ENCODE peak calls at places on chromosomes 13 and 19, in five cellular contexts. B, U, M, S and T are unnamed samples.

GRCh38 chr19:5456130-5456835 is 1.1 kb downstream of the ZNRF4 start:
- DNase-seq in B (no peak), U (no peak), M (no peak), S (no peak), T (no peak)

GRCh38 chr13:30061217-30061616 is 210.8 kb upstream of the UBL3 start:
- DNase-seq in B (peak), U (no peak), M (no peak), S (peak), T (no peak)

GRCh38 chr19:30222428-30222873 is 149.7 kb upstream of the ZNF536 start:
- DNase-seq in B (no peak), U (no peak), M (no peak), S (no peak), T (peak)

GRCh38 chr19:13078897-13079541 is 23.6 kb downstream of the LYL1 start:
- DNase-seq in B (no peak), U (no peak), M (no peak), S (peak), T (no peak)

GRCh38 chr13:113366031-113366588 is 2.2 kb upstream of the GRTP1 start:
- DNase-seq in B (peak), U (no peak), M (no peak), S (peak), T (no peak)

GRCh38 chr19:17292301-17293074 is 10.7 kb downstream of the ABHD8 start:
- DNase-seq in B (peak), U (peak), M (peak), S (peak), T (peak)

GRCh38 chr13:44972956-44973581 is 16.2 kb downstream of the NUFIP1 start:
- DNase-seq in B (peak), U (no peak), M (no peak), S (no peak), T (no peak)

GRCh38 chr13:109494955-109495354 is 291.4 kb downstream of the IRS2 start:
- DNase-seq in B (no peak), U (no peak), M (no peak), S (no peak), T (no peak)

GRCh38 chr13:49833402-49833801 is 40.9 kb upstream of the KPNA3 start:
- DNase-seq in B (no peak), U (no peak), M (no peak), S (no peak), T (no peak)

GRCh38 chr13:86757236-86757978 is 913.8 kb upstream of the SLITRK5 start:
- DNase-seq in B (no peak), U (no peak), M (no peak), S (no peak), T (no peak)

GRCh38 chr13:33800646-33801186 is 17.2 kb upstream of the RFC3 start:
- DNase-seq in B (no peak), U (no peak), M (no peak), S (no peak), T (no peak)

GRCh38 chr13:33797622-33798021 is 20.3 kb upstream of the RFC3 start:
- DNase-seq in B (no peak), U (peak), M (no peak), S (no peak), T (no peak)

GRCh38 chr13:33796095-33796494 is 21.9 kb upstream of the RFC3 start:
- DNase-seq in B (no peak), U (no peak), M (no peak), S (no peak), T (no peak)

GRCh38 chr13:33798023-33798422 is 19.9 kb upstream of the RFC3 start:
- DNase-seq in B (no peak), U (no peak), M (no peak), S (no peak), T (no peak)

GRCh38 chr13:33799950-33800592 is 17.9 kb upstream of the RFC3 start:
- DNase-seq in B (peak), U (no peak), M (no peak), S (no peak), T (no peak)
- TF ChIP-seq CTCF in B (peak), U (peak), M (no peak), S (peak), T (no peak)

DNA sequence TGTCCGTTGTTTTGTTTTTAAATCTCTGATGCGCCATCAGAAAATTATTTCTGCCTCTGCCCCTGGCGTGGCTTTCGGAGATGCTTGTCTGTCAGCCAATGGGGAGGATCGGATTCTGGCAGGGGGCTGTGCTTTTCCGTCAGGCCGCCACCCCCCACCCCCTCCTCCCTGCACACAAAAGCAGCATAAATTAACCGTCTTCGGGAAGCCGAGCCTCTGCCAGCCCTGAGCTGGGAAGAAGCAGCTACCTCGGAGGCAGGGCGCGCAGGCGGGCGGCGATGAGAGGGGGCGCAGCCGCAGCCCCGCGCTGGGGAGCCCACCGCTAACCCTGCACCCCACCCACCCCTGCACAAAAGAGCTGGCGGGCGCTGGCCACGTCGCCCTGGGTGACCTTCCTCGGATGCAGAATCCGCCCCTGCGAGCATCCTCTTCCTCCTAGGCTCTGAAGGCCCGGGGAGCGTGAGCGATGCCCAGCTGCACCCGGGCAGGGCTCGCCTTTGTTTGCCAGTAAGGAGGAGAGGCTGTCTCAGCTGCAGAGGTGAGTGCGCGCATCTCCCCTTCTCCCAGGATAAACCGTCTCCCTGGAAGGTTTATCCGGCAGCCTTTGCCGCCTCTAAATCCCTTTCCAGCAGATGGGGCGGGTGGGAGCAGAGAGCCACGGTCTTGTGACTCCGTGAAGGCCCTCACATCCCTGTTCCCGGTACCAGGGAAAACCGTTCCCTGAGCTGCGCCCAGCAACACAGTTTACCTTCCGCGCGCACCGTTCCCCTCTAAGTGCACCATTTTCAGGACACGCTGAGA is at the start of gene ATCAY:
- DNase-seq in B (no peak), U (no peak), M (no peak), S (no peak), T (no peak)
- H3K4me3 ChIP-seq in B (no peak), U (no peak), M (no peak), S (no peak), T (no peak)

GRCh38 chr19:39422020-39422419 is 9.6 kb downstream of the PLEKHG2 start:
- DNase-seq in B (no peak), U (no peak), M (peak), S (no peak), T (no peak)
- TF ChIP-seq POLR2A in B (no peak), U (no peak), M (no peak), S (no peak), T (no peak)

GRCh38 chr19:55549500-55550320 is 4.4 kb upstream of the SBK3 start:
- DNase-seq in B (no peak), U (no peak), M (no peak), S (no peak), T (no peak)

GRCh38 chr19:55545443-55545842 is at the start of gene SBK3:
- DNase-seq in B (no peak), U (no peak), M (no peak), S (no peak), T (no peak)

GRCh38 chr19:55545913-55546495 is 661 bp upstream of the SBK3 start:
- DNase-seq in B (no peak), U (no peak), M (no peak), S (no peak), T (no peak)

GRCh38 chr19:55544776-55545439 is 435 bp downstream of the SBK3 start:
- DNase-seq in B (no peak), U (no peak), M (no peak), S (no peak), T (no peak)

DNA sequence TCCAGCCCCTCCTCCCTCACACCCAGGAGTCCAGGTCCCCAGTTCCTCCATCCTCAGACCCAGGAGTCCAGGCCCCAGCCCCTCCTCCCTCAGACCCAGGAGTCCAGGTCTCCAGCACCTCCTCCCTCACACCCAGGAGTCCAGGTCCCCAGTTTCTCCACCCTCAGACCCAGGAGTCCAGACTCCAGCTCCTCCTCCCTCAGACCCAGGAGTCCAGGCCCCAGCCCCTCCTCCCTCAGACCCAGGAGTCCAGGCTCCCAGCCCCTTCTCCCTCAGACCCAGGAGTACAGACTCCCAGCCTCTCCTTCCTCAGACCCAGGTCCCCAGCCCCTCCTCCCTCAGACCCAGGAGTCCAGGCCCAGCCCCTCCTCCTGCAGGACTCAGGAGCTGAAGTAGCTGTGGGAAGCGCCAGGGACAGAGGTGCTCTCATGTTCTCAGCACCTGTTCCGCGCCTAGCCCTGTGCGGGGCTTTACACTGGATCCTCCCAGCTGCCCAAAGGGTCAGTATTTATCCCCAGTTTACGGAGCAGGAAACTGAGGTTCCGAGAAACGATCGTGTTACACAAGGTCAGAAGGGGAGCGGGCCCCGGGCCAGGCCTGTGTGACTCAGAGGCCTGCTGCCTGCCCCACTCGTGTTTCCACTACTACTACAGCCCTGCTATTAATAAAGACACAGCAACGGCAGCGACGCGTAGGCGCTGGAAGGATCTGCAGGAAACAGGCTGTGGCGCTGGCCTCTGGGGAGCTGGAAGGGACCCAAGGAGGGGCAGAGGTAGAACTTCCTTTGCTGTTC is 1.7 kb upstream of the SBK3 start:
- DNase-seq in B (no peak), U (peak), M (no peak), S (peak), T (peak)
- TF ChIP-seq CTCF in B (no peak), U (no peak), M (no peak), S (no peak), T (no peak)

GRCh38 chr19:4173479-4174211 is 8.7 kb downstream of the SIRT6 start:
- DNase-seq in B (no peak), U (no peak), M (no peak), S (no peak), T (no peak)
- H3K4me3 ChIP-seq in B (no peak), U (no peak), M (no peak), S (no peak), T (no peak)

GRCh38 chr19:1407662-1408299 is 395 bp downstream of the DAZAP1 start:
- DNase-seq in B (peak), U (no peak), M (peak), S (no peak), T (no peak)

GRCh38 chr19:1408300-1409203 is 1.2 kb downstream of the DAZAP1 start:
- DNase-seq in B (peak), U (no peak), M (peak), S (no peak), T (no peak)

GRCh38 chr19:1410789-1411188 is 3.4 kb downstream of the DAZAP1 start:
- DNase-seq in B (no peak), U (no peak), M (no peak), S (no peak), T (no peak)

GRCh38 chr19:1410136-1410786 is 2.9 kb downstream of the DAZAP1 start:
- DNase-seq in B (no peak), U (no peak), M (no peak), S (no peak), T (no peak)

DNA sequence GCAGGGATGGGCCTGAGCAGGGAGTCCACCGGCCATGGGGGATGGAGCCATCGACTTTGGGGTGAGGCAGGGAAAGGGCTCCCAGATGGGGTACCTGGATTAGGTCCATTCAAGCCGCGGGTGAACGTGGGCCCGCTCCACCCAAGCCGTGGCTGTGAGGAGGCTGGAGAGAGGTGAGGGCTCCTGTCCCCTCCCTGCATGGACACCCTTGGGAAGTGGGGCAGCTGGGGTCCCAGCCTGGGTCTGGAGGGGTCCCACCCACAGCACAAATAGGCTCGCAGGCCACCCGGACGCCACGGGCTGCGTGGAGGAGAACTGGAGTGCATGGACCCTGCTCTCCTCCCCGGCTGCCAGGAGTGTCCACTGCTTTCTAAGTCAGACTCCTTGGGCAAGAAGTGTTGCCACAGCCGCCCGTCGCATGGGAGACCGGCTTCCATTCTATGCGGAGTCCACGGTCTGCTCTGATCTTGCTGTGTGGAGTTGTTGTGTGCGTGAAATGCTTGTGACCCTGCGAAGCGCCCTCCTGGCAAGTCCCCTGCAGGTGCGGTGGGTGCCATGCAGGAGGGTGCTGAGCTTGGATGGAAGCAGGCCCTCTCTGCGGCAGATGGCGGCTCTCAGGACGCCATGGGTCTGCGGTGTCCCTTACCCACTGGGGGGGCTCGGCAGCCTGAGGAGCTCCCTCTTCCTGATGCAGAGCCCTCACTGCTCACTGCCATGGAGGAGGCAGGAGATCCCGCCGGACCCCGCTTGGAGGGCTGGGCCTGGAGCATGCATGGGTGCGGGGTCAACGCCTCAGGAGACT is 2.0 kb downstream of the DAZAP1 start:
- DNase-seq in B (no peak), U (no peak), M (no peak), S (no peak), T (no peak)
- TF ChIP-seq POLR2A in B (no peak), U (no peak), M (no peak), S (no peak), T (no peak)